ENCODE peak calls at places on chromosome 7, in six cellular contexts. J is AML-193, G is T-helper 17 cell, V is HCT116, Q is ovary, H is amniotic stem cell. S is an unnamed sample.

GRCh38 chr7:50822716-50823115 is 40.0 kb upstream of the GRB10 start:
- DNase-seq in G (no peak), Q (no peak), V (no peak), H (no peak), J (no peak), S (no peak)

GRCh38 chr7:121608785-121609184 is 212.7 kb upstream of the FAM3C start:
- DNase-seq in H (no peak), G (no peak), V (no peak), J (no peak), Q (no peak), S (no peak)

GRCh38 chr7:11707606-11708193 is 124.3 kb downstream of the THSD7A start:
- DNase-seq in H (no peak), Q (no peak), J (no peak), V (no peak), G (no peak), S (no peak)

GRCh38 chr7:27210441-27211083 is 10.7 kb upstream of the HOXA13 start:
- DNase-seq in V (no peak), Q (no peak), H (peak; percentile 13), J (no peak), G (peak; percentile 32), S (no peak)

GRCh38 chr7:42812779-42813178 is 99.1 kb downstream of the C7orf25 start:
- DNase-seq in H (no peak), J (no peak), V (no peak), G (no peak), Q (no peak), S (no peak)

GRCh38 chr7:155356323-155357105 is 58.8 kb downstream of the INSIG1 start:
- DNase-seq in V (peak; percentile 31), G (no peak), J (peak; percentile 33), Q (no peak), H (no peak), S (no peak)

GRCh38 chr7:28136885-28137284 is 43.7 kb downstream of the JAZF1 start:
- DNase-seq in G (no peak), H (no peak), V (no peak), J (no peak), Q (no peak), S (no peak)

GRCh38 chr7:4642468-4643203 is 39.5 kb upstream of the FOXK1 start:
- DNase-seq in V (no peak), J (no peak), Q (no peak), G (no peak), H (no peak), S (no peak)

GRCh38 chr7:46565257-46565656 is 644.2 kb upstream of the IGFBP3 start:
- DNase-seq in Q (no peak), V (no peak), H (no peak), G (no peak), J (no peak), S (no peak)

S was measured in RWPE2.